ENCODE peak calls at places on chromosomes 16 and 17, in six cellular contexts. X is GM23338, M is A549, W is GM12878, J is osteoblast, P is MM.1S. G is an unnamed sample.

GRCh38 chr17:62868008-62868407 is 59.9 kb upstream of the MARCHF10 start:
- DNase-seq in X (no peak), M (no peak), W (no peak), J (no peak), P (no peak), G (no peak)

GRCh38 chr17:78875738-78876597 is 27.0 kb downstream of the CEP295NL start:
- DNase-seq in X (no peak), M (no peak), W (no peak), J (peak), P (no peak), G (no peak)

GRCh38 chr16:5642034-5642433 is 544.4 kb upstream of the EEF2KMT start:
- DNase-seq in X (no peak), M (no peak), W (no peak), J (no peak), P (no peak), G (no peak)

GRCh38 chr16:56637814-56638750 is at the start of gene MT1A:
- DNase-seq in X (peak), M (peak), W (no peak), J (peak), P (no peak), G (no peak)

GRCh38 chr16:48409839-48410610 is 24.8 kb upstream of the SIAH1 start:
- DNase-seq in X (no peak), M (peak), W (no peak), J (peak), P (no peak), G (no peak)

GRCh38 chr17:1351967-1352366 is 48.1 kb downstream of the YWHAE start:
- DNase-seq in X (no peak), M (no peak), W (no peak), J (peak), P (no peak), G (no peak)

GRCh38 chr17:79623786-79624657 is 13.2 kb upstream of the RBFOX3 start:
- DNase-seq in X (no peak), M (no peak), W (no peak), J (peak), P (no peak), G (no peak)

GRCh38 chr17:8552582-8553320 is 77.8 kb downstream of the MYH10 start:
- DNase-seq in X (no peak), M (no peak), W (no peak), J (peak), P (no peak), G (peak)

GRCh38 chr16:15835136-15835878 is 21.5 kb downstream of the MYH11 start:
- DNase-seq in X (no peak), M (no peak), W (peak), J (peak), P (no peak), G (no peak)

GRCh38 chr17:34733351-34733750 is 154.0 kb downstream of the TMEM132E start:
- DNase-seq in X (no peak), M (no peak), W (no peak), J (no peak), P (no peak), G (no peak)

GRCh38 chr17:46001390-46002310 is 2.6 kb downstream of the STH start:
- DNase-seq in X (no peak), M (no peak), W (no peak), J (peak), P (no peak), G (no peak)

GRCh38 chr17:70447588-70447987 is 278.3 kb downstream of the KCNJ2 start:
- DNase-seq in X (no peak), M (no peak), W (no peak), J (no peak), P (no peak), G (no peak)

GRCh38 chr17:40358323-40359038 is 6.1 kb downstream of the GJD3 start:
- DNase-seq in X (peak), M (peak), W (no peak), J (peak), P (peak), G (no peak)

GRCh38 chr16:1530883-1531637 is 2.4 kb upstream of the TMEM204 start:
- DNase-seq in X (no peak), M (no peak), W (no peak), J (peak), P (no peak), G (no peak)
- H3K4me2 ChIP-seq in X (no peak), M (no peak), W (no peak), J (no peak), P (no peak), G (peak)

GRCh38 chr17:49987681-49988441 is 7.2 kb downstream of the DLX3 start:
- DNase-seq in X (peak), M (no peak), W (no peak), J (peak), P (no peak), G (no peak)
- H3K4me2 ChIP-seq in X (peak), M (peak), W (no peak), J (peak), P (no peak), G (peak)

GRCh38 chr17:7463368-7463846 is 16.0 kb downstream of the ZBTB4 start:
- DNase-seq in X (no peak), M (no peak), W (no peak), J (peak), P (no peak), G (no peak)

GRCh38 chr17:7464081-7464480 is 15.3 kb downstream of the ZBTB4 start:
- DNase-seq in X (no peak), M (no peak), W (no peak), J (no peak), P (no peak), G (no peak)

GRCh38 chr17:7462474-7463367 is 16.7 kb downstream of the ZBTB4 start:
- DNase-seq in X (no peak), M (no peak), W (no peak), J (peak), P (no peak), G (no peak)

GRCh38 chr17:7459961-7460545 is 15.2 kb downstream of the CHRNB1 start:
- DNase-seq in X (no peak), M (no peak), W (no peak), J (peak), P (no peak), G (no peak)

GRCh38 chr17:7460850-7461660 is 16.2 kb downstream of the CHRNB1 start:
- DNase-seq in X (peak), M (no peak), W (no peak), J (peak), P (no peak), G (no peak)
- H3K4me2 ChIP-seq in X (peak), M (no peak), W (no peak), J (no peak), P (no peak), G (no peak)

DNA sequence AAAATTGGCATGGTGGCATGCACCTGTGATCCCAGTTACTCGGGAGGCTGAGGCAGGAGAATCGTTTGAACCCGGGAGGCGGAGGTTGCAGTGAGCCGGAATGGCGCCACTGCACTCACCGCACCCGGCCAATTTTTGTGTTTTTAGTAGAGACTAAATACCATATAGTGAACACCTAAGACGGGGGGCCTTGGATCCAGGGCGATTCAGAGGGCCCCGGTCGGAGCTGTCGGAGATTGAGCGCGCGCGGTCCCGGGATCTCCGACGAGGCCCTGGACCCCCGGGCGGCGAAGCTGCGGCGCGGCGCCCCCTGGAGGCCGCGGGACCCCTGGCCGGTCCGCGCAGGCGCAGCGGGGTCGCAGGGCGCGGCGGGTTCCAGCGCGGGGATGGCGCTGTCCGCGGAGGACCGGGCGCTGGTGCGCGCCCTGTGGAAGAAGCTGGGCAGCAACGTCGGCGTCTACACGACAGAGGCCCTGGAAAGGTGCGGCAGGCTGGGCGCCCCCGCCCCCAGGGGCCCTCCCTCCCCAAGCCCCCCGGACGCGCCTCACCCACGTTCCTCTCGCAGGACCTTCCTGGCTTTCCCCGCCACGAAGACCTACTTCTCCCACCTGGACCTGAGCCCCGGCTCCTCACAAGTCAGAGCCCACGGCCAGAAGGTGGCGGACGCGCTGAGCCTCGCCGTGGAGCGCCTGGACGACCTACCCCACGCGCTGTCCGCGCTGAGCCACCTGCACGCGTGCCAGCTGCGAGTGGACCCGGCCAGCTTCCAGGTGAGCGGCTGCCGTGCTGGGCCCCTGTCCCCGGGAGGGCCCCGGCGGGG is at the start of gene HBQ1:
- DNase-seq in X (peak), M (peak), W (no peak), J (peak), P (no peak), G (no peak)
- H3K4me2 ChIP-seq in X (peak), M (peak), W (peak), J (peak), P (peak), G (peak)